ENCODE peak calls at places on chromosomes 12 and 14, in nine cellular contexts. One of them, this sample, is unnamed.

GRCh38 chr14:36524220-36524837 is 4.3 kb upstream of the NKX2-1 start:
- DNase-seq in AG10803: no peak
- DNase-seq in naive thymus-derived CD4-positive, alpha-beta T cell: no peak
- DNase-seq in cardiac fibroblast: no peak
- DNase-seq in ureter: no peak
- DNase-seq in D341Med: peak
- DNase-seq in NB4: no peak
- DNase-seq in mucosa of descending colon: no peak
- DNase-seq in H7: peak
- DNase-seq in this sample: no peak

GRCh38 chr12:111635524-111635923 is 36.4 kb upstream of the ATXN2 start:
- DNase-seq in AG10803: peak
- DNase-seq in naive thymus-derived CD4-positive, alpha-beta T cell: no peak
- DNase-seq in cardiac fibroblast: no peak
- DNase-seq in ureter: no peak
- DNase-seq in D341Med: no peak
- DNase-seq in NB4: peak
- DNase-seq in mucosa of descending colon: no peak
- DNase-seq in H7: no peak
- DNase-seq in this sample: no peak

GRCh38 chr12:26028953-26029740 is 70.7 kb downstream of the RASSF8 start:
- DNase-seq in AG10803: peak
- DNase-seq in naive thymus-derived CD4-positive, alpha-beta T cell: peak
- DNase-seq in cardiac fibroblast: peak
- DNase-seq in ureter: no peak
- DNase-seq in D341Med: peak
- DNase-seq in NB4: peak
- DNase-seq in mucosa of descending colon: peak
- DNase-seq in H7: peak
- DNase-seq in this sample: no peak

GRCh38 chr14:69044296-69044695 is 65.2 kb upstream of the ACTN1 start:
- DNase-seq in AG10803: no peak
- DNase-seq in naive thymus-derived CD4-positive, alpha-beta T cell: no peak
- DNase-seq in cardiac fibroblast: no peak
- DNase-seq in ureter: no peak
- DNase-seq in D341Med: no peak
- DNase-seq in NB4: no peak
- DNase-seq in mucosa of descending colon: no peak
- DNase-seq in H7: no peak
- DNase-seq in this sample: no peak

GRCh38 chr14:68924392-68925158 is 54.5 kb downstream of the ACTN1 start:
- DNase-seq in AG10803: no peak
- DNase-seq in naive thymus-derived CD4-positive, alpha-beta T cell: no peak
- DNase-seq in cardiac fibroblast: no peak
- DNase-seq in ureter: no peak
- DNase-seq in D341Med: no peak
- DNase-seq in NB4: no peak
- DNase-seq in mucosa of descending colon: no peak
- DNase-seq in H7: no peak
- DNase-seq in this sample: no peak

GRCh38 chr12:90028620-90029051 is 320.0 kb upstream of the ATP2B1 start:
- DNase-seq in AG10803: no peak
- DNase-seq in naive thymus-derived CD4-positive, alpha-beta T cell: no peak
- DNase-seq in cardiac fibroblast: peak
- DNase-seq in ureter: no peak
- DNase-seq in D341Med: no peak
- DNase-seq in NB4: no peak
- DNase-seq in mucosa of descending colon: no peak
- DNase-seq in H7: no peak
- DNase-seq in this sample: no peak

GRCh38 chr12:99918003-99918402 is 66.7 kb downstream of the ANKS1B start:
- DNase-seq in AG10803: no peak
- DNase-seq in naive thymus-derived CD4-positive, alpha-beta T cell: no peak
- DNase-seq in cardiac fibroblast: peak
- DNase-seq in ureter: no peak
- DNase-seq in D341Med: no peak
- DNase-seq in NB4: peak
- DNase-seq in mucosa of descending colon: no peak
- DNase-seq in H7: no peak
- DNase-seq in this sample: no peak

GRCh38 chr14:72618424-72618823 is 275.5 kb downstream of the DPF3 start:
- DNase-seq in AG10803: no peak
- DNase-seq in naive thymus-derived CD4-positive, alpha-beta T cell: no peak
- DNase-seq in cardiac fibroblast: no peak
- DNase-seq in ureter: no peak
- DNase-seq in D341Med: no peak
- DNase-seq in NB4: no peak
- DNase-seq in mucosa of descending colon: no peak
- DNase-seq in H7: no peak
- DNase-seq in this sample: no peak

GRCh38 chr12:15563683-15564082 is 225.5 kb downstream of the EPS8 start:
- DNase-seq in AG10803: peak
- DNase-seq in naive thymus-derived CD4-positive, alpha-beta T cell: peak
- DNase-seq in cardiac fibroblast: peak
- DNase-seq in ureter: no peak
- DNase-seq in D341Med: no peak
- DNase-seq in NB4: no peak
- DNase-seq in mucosa of descending colon: no peak
- DNase-seq in H7: no peak
- DNase-seq in this sample: no peak

GRCh38 chr12:1115471-1116242 is 124.6 kb downstream of the ERC1 start:
- DNase-seq in AG10803: peak
- DNase-seq in naive thymus-derived CD4-positive, alpha-beta T cell: no peak
- DNase-seq in cardiac fibroblast: peak
- DNase-seq in ureter: no peak
- DNase-seq in D341Med: no peak
- DNase-seq in NB4: no peak
- DNase-seq in mucosa of descending colon: no peak
- DNase-seq in H7: no peak
- DNase-seq in this sample: no peak

GRCh38 chr12:108440736-108441135 is 74.3 kb upstream of the FICD start:
- DNase-seq in AG10803: no peak
- DNase-seq in naive thymus-derived CD4-positive, alpha-beta T cell: no peak
- DNase-seq in cardiac fibroblast: no peak
- DNase-seq in ureter: no peak
- DNase-seq in D341Med: no peak
- DNase-seq in NB4: no peak
- DNase-seq in mucosa of descending colon: no peak
- DNase-seq in H7: no peak
- DNase-seq in this sample: no peak

GRCh38 chr14:41606249-41607118 is at the start of gene LRFN5:
- DNase-seq in AG10803: peak
- DNase-seq in naive thymus-derived CD4-positive, alpha-beta T cell: no peak
- DNase-seq in cardiac fibroblast: peak
- DNase-seq in ureter: no peak
- DNase-seq in D341Med: peak
- DNase-seq in NB4: no peak
- DNase-seq in mucosa of descending colon: no peak
- DNase-seq in H7: peak
- DNase-seq in this sample: peak

GRCh38 chr12:76919388-76920181 is 40.8 kb upstream of the CSRP2 start:
- DNase-seq in AG10803: no peak
- DNase-seq in naive thymus-derived CD4-positive, alpha-beta T cell: no peak
- DNase-seq in cardiac fibroblast: no peak
- DNase-seq in ureter: no peak
- DNase-seq in D341Med: no peak
- DNase-seq in NB4: no peak
- DNase-seq in mucosa of descending colon: no peak
- DNase-seq in H7: no peak
- DNase-seq in this sample: no peak

GRCh38 chr14:68734231-68734732 is 58.6 kb downstream of the ZFP36L1 start:
- DNase-seq in AG10803: no peak
- DNase-seq in naive thymus-derived CD4-positive, alpha-beta T cell: no peak
- DNase-seq in cardiac fibroblast: peak
- DNase-seq in ureter: no peak
- DNase-seq in D341Med: no peak
- DNase-seq in NB4: peak
- DNase-seq in mucosa of descending colon: no peak
- DNase-seq in H7: no peak
- DNase-seq in this sample: no peak

GRCh38 chr12:131827961-131828534 is at the start of gene MMP17:
- DNase-seq in AG10803: peak
- DNase-seq in naive thymus-derived CD4-positive, alpha-beta T cell: no peak
- DNase-seq in cardiac fibroblast: peak
- DNase-seq in ureter: no peak
- DNase-seq in D341Med: peak
- DNase-seq in NB4: peak
- DNase-seq in mucosa of descending colon: no peak
- DNase-seq in H7: peak
- DNase-seq in this sample: no peak

GRCh38 chr12:85007836-85008235 is 28.2 kb downstream of the TSPAN19 start:
- DNase-seq in AG10803: peak
- DNase-seq in naive thymus-derived CD4-positive, alpha-beta T cell: no peak
- DNase-seq in cardiac fibroblast: peak
- DNase-seq in ureter: no peak
- DNase-seq in D341Med: no peak
- DNase-seq in NB4: no peak
- DNase-seq in mucosa of descending colon: peak
- DNase-seq in H7: no peak
- DNase-seq in this sample: no peak